ENCODE peak calls at places on chromosomes 5 and 9, in nine cellular contexts. R, D, Y, V, M, K, W, Q and N are unnamed samples.

GRCh38 chr9:136354592-136355085 is 8.9 kb downstream of the DNLZ start:
- DNase-seq in R (peak; percentile 79), D (peak; percentile 23), Y (no peak), V (no peak), M (peak; percentile 49), K (peak; percentile 75), W (no peak), Q (no peak), N (no peak)

GRCh38 chr5:73346878-73347408 is 101.6 kb downstream of the FOXD1 start:
- DNase-seq in R (no peak), D (no peak), Y (no peak), V (no peak), M (no peak), K (no peak), W (no peak), Q (no peak), N (no peak)

GRCh38 chr5:157463621-157464407 is 3.8 kb downstream of the NIPAL4 start:
- DNase-seq in R (no peak), D (peak; percentile 67), Y (no peak), V (peak; percentile 11), M (peak; percentile 59), K (no peak), W (no peak), Q (no peak), N (no peak)

GRCh38 chr5:138503487-138504270 is 38.4 kb downstream of the EGR1 start:
- DNase-seq in R (peak; percentile 40), D (peak; percentile 52), Y (no peak), V (peak; percentile 49), M (peak; percentile 71), K (peak; percentile 80), W (no peak), Q (no peak), N (peak; percentile 73)

GRCh38 chr9:101635020-101635419 is 40.3 kb upstream of the PPP3R2 start:
- DNase-seq in R (no peak), D (no peak), Y (no peak), V (no peak), M (no peak), K (no peak), W (no peak), Q (no peak), N (no peak)

GRCh38 chr5:116722666-116723065 is 148.0 kb upstream of the SEMA6A start:
- DNase-seq in R (no peak), D (no peak), Y (no peak), V (no peak), M (no peak), K (no peak), W (no peak), Q (no peak), N (no peak)

GRCh38 chr5:147576646-147577535 is 67.0 kb upstream of the DPYSL3 start:
- DNase-seq in R (peak; percentile 44), D (peak; percentile 32), Y (peak; percentile 50), V (no peak), M (peak; percentile 26), K (peak; percentile 77), W (peak; percentile 75), Q (peak; percentile 40), N (peak; percentile 37)

GRCh38 chr5:42592401-42592800 is 164.2 kb upstream of the CCDC152 start:
- DNase-seq in R (no peak), D (no peak), Y (no peak), V (no peak), M (no peak), K (no peak), W (no peak), Q (no peak), N (no peak)

GRCh38 chr9:36717276-36717675 is 144.6 kb downstream of the MELK start:
- DNase-seq in R (no peak), D (no peak), Y (no peak), V (no peak), M (no peak), K (no peak), W (no peak), Q (no peak), N (no peak)

GRCh38 chr9:68500457-68501158 is 40.1 kb downstream of the TMEM252 start:
- DNase-seq in R (peak; percentile 29), D (no peak), Y (no peak), V (no peak), M (peak; percentile 30), K (peak; percentile 30), W (peak; percentile 72), Q (no peak), N (no peak)

GRCh38 chr5:137264573-137264972 is 234.6 kb downstream of the SPOCK1 start:
- DNase-seq in R (no peak), D (no peak), Y (no peak), V (peak; percentile 65), M (peak; percentile 96), K (no peak), W (no peak), Q (no peak), N (no peak)

GRCh38 chr5:97846646-97847045 is 663.6 kb upstream of the RIOK2 start:
- DNase-seq in R (no peak), D (no peak), Y (no peak), V (no peak), M (no peak), K (no peak), W (no peak), Q (no peak), N (no peak)

GRCh38 chr5:60403343-60404006 is 296.5 kb downstream of the DEPDC1B start:
- DNase-seq in R (no peak), D (peak; percentile 8), Y (no peak), V (no peak), M (no peak), K (no peak), W (no peak), Q (no peak), N (no peak)

DNA sequence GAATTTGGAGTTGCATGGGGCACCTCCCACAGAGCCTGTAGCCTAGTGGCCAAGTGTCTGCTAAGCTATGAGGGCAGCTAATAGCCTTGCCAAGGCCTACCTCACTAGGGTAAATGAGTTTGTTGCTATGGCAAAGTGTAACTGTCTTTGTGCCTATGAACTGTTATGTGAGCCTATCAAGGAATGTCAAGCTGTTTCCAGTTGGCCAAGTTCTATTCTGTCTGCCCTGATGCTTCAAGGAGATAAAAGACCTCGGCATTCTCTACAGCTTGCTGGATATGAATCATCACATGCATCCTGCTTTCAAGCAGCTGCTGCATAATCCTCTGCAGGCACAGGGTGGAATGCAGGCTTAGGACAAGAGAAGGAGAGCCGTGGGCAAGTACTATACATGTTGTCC is 69.8 kb upstream of the CCDC112 start:
- DNase-seq in R (no peak), D (peak; percentile 80), Y (no peak), V (peak; percentile 93), M (peak; percentile 95), K (peak; percentile 66), W (no peak), Q (no peak), N (no peak)
- TF ChIP-seq CTCF in R (no peak), D (no peak), Y (no peak), V (no peak), M (peak; percentile 23), K (no peak), W (no peak), Q (no peak), N (no peak)

DNA sequence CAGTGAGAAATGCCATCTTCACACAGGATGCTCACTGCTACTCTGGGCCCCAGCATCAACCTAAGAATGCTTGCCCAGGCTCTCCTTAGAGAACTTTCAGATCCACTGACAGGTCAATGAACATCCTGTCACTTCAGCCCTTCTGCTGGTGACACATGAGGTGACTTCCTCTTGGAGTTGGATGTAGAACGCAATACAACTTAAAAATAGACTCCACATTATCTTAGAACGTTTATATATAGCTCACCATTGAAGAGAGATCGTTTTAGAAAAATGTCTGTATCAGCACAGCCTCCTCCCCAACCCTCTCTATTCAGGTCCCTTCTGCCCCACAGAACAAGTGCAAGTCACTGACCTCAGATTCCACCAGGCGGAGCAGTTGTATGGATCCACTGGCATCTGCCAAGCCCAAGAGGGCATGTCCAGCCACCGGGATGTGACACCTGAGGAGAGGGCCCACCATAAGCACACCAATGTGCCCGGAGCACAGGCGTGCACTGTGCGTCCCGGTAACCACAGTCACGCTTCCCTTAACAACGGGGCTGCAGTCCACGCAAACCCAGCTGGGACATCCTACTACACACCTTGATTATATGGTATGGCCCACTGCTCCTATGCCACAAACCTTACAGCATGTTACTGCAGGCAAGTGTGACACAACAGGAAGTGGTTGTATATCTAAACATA is 2.9 kb downstream of the DPH7 start:
- DNase-seq in R (peak; percentile 43), D (peak; percentile 46), Y (no peak), V (no peak), M (no peak), K (no peak), W (no peak), Q (no peak), N (no peak)
- TF ChIP-seq CTCF in R (no peak), D (no peak), Y (no peak), V (no peak), M (no peak), K (no peak), W (no peak), Q (no peak), N (peak; percentile 12)

GRCh38 chr5:121630402-121630801 is 221.3 kb upstream of the FTMT start:
- DNase-seq in R (no peak), D (peak; percentile 16), Y (no peak), V (peak; percentile 5), M (peak; percentile 22), K (peak; percentile 22), W (no peak), Q (no peak), N (no peak)
- TF ChIP-seq CTCF in R (no peak), D (peak; percentile 43), Y (no peak), V (peak; percentile 29), M (peak; percentile 40), K (peak; percentile 51), W (no peak), Q (no peak), N (no peak)

DNA sequence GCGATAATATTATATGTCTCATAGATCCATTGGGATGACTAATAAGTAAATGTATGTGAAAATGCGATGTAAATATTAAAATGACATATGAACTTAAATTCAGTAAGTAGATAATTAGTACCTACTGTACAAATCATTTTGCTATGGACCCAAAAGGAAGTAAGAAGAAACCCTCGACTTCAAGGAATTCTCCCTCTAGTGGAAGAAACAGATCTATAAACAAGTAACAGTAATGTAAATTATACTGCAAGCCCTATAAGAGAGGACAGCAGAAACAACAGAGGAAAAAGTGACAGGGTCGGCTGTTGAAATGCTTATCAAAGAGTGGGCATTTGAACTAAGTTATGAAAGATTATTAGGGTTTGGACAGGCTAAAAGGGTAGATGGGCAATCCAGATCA is 320.3 kb downstream of the DMAC1 start:
- DNase-seq in R (no peak), D (no peak), Y (no peak), V (no peak), M (no peak), K (no peak), W (no peak), Q (no peak), N (no peak)
- TF ChIP-seq CTCF in R (no peak), D (peak; percentile 18), Y (no peak), V (no peak), M (peak; percentile 10), K (no peak), W (no peak), Q (no peak), N (no peak)

GRCh38 chr9:131100445-131100844 is 4.1 kb downstream of the AIF1L start:
- DNase-seq in R (no peak), D (no peak), Y (no peak), V (no peak), M (no peak), K (no peak), W (peak; percentile 75), Q (no peak), N (no peak)
- TF ChIP-seq CTCF in R (no peak), D (no peak), Y (no peak), V (no peak), M (no peak), K (no peak), W (no peak), Q (no peak), N (no peak)

GRCh38 chr9:127194881-127195713 is 69.5 kb upstream of the GARNL3 start:
- DNase-seq in R (no peak), D (peak; percentile 54), Y (no peak), V (no peak), M (peak; percentile 53), K (peak; percentile 59), W (no peak), Q (no peak), N (no peak)
- TF ChIP-seq CTCF in R (no peak), D (peak; percentile 38), Y (no peak), V (no peak), M (no peak), K (no peak), W (no peak), Q (no peak), N (no peak)